ENCODE peak calls at places on chromosome 22, in seven cellular contexts. P, W, A, R, B, U and X are unnamed samples.

GRCh38 chr22:28181332-28181731 is 262.3 kb upstream of the PITPNB start:
- DNase-seq in R (no peak), B (no peak), P (no peak), U (peak), A (no peak), W (no peak), X (no peak)

GRCh38 chr22:27278986-27279385 is 522.6 kb downstream of the MN1 start:
- DNase-seq in W (no peak), B (no peak), R (no peak), U (peak), P (no peak), A (no peak), X (no peak)

GRCh38 chr22:37822079-37822833 is 926 bp upstream of the GALR3 start:
- DNase-seq in R (no peak), A (no peak), U (no peak), P (no peak), B (no peak), W (peak), X (no peak)

GRCh38 chr22:25404923-25405853 is 159.3 kb upstream of the GRK3 start:
- DNase-seq in W (peak), B (peak), A (peak), R (peak), U (peak), P (peak), X (peak)

GRCh38 chr22:42688241-42688913 is 32.3 kb downstream of the A4GALT start:
- DNase-seq in B (no peak), P (no peak), A (no peak), R (no peak), W (peak), U (peak), X (peak)

GRCh38 chr22:50146440-50147228 is 23.9 kb upstream of the PANX2 start:
- DNase-seq in B (no peak), A (no peak), U (peak), P (no peak), W (peak), R (no peak), X (peak)

GRCh38 chr22:19607198-19608113 is 83.2 kb upstream of the CLDN5 start:
- DNase-seq in A (peak), U (no peak), R (peak), W (peak), B (no peak), P (no peak), X (no peak)

GRCh38 chr22:40739723-40740122 is 60.4 kb downstream of the MCHR1 start:
- DNase-seq in U (peak), R (no peak), P (no peak), A (no peak), W (no peak), B (no peak), X (no peak)

GRCh38 chr22:48492371-48493320 is 1335.0 kb downstream of the BRD1 start:
- DNase-seq in P (peak), W (peak), A (no peak), R (peak), U (peak), B (no peak), X (peak)

GRCh38 chr22:50260801-50261614 is 475 bp downstream of the MAPK12 start:
- DNase-seq in W (no peak), U (peak), P (no peak), R (peak), A (no peak), B (no peak), X (peak)

GRCh38 chr22:48957311-48957986 is 870.2 kb downstream of the BRD1 start:
- DNase-seq in A (no peak), R (no peak), U (no peak), B (no peak), W (peak), P (peak), X (no peak)

GRCh38 chr22:45819305-45819704 is 147.7 kb downstream of the ATXN10 start:
- DNase-seq in U (no peak), W (no peak), R (no peak), B (no peak), A (no peak), P (no peak), X (no peak)

GRCh38 chr22:45036154-45036553 is 26.3 kb upstream of the PHF21B start:
- DNase-seq in U (peak), R (no peak), A (no peak), B (no peak), P (no peak), W (no peak), X (no peak)

GRCh38 chr22:29342177-29342576 is 26.7 kb upstream of the RASL10A start:
- DNase-seq in W (no peak), A (no peak), U (no peak), R (no peak), B (no peak), P (no peak), X (no peak)

GRCh38 chr22:42041784-42042183 is 28.8 kb downstream of the NAGA start:
- DNase-seq in R (no peak), P (no peak), W (no peak), U (no peak), A (no peak), B (no peak), X (no peak)

GRCh38 chr22:30245985-30246901 is at the start of gene LIF:
- DNase-seq in A (peak), W (no peak), B (peak), U (peak), P (peak), R (peak), X (peak)

GRCh38 chr22:49300951-49301397 is 526.7 kb downstream of the BRD1 start:
- DNase-seq in P (peak), R (no peak), B (no peak), A (no peak), W (peak), U (no peak), X (no peak)

GRCh38 chr22:41410311-41410751 is 28.6 kb downstream of the TEF start:
- DNase-seq in A (no peak), P (no peak), W (no peak), R (no peak), U (no peak), B (no peak), X (no peak)

GRCh38 chr22:29499852-29500251 is 19.8 kb downstream of the NEFH start:
- DNase-seq in R (no peak), P (no peak), A (no peak), W (no peak), U (no peak), B (no peak), X (no peak)

GRCh38 chr22:24140357-24140756 is 40.9 kb upstream of the SUSD2 start:
- DNase-seq in W (no peak), B (no peak), U (peak), P (no peak), A (no peak), R (no peak), X (no peak)

GRCh38 chr22:46833228-46833627 is 70.8 kb downstream of the TBC1D22A start:
- DNase-seq in W (no peak), A (no peak), B (no peak), P (no peak), U (peak), R (no peak), X (no peak)

GRCh38 chr22:50157976-50158375 is 12.6 kb upstream of the PANX2 start:
- DNase-seq in A (no peak), B (no peak), U (no peak), W (peak), R (no peak), P (no peak), X (no peak)

GRCh38 chr22:27644566-27644965 is 157.0 kb downstream of the MN1 start:
- DNase-seq in U (no peak), W (no peak), B (no peak), A (no peak), P (no peak), R (no peak), X (no peak)

GRCh38 chr22:24216541-24217209 is 28.2 kb downstream of the GGT5 start:
- DNase-seq in W (no peak), U (no peak), P (no peak), B (no peak), R (peak), A (peak), X (no peak)

GRCh38 chr22:49667236-49667635 is 160.4 kb downstream of the BRD1 start:
- DNase-seq in W (no peak), U (no peak), A (peak), B (no peak), R (no peak), P (no peak), X (no peak)

GRCh38 chr22:27985323-27986275 is 66.5 kb upstream of the PITPNB start:
- DNase-seq in U (no peak), B (no peak), P (no peak), R (no peak), A (no peak), W (no peak), X (no peak)

GRCh38 chr22:35552186-35552842 is 11.7 kb downstream of the RASD2 start:
- DNase-seq in U (no peak), B (peak), R (peak), A (peak), P (peak), W (no peak), X (peak)

GRCh38 chr22:20391222-20391621 is 2.7 kb upstream of the ZNF74 start:
- DNase-seq in R (no peak), W (no peak), U (no peak), P (no peak), B (no peak), A (no peak), X (no peak)

GRCh38 chr22:48574776-48575566 is 1252.7 kb downstream of the BRD1 start:
- DNase-seq in W (peak), U (no peak), B (no peak), P (peak), R (peak), A (no peak), X (peak)

GRCh38 chr22:42277988-42278776 is 7.7 kb upstream of the TCF20 start:
- DNase-seq in B (no peak), R (no peak), U (no peak), A (no peak), W (no peak), P (no peak), X (no peak)

GRCh38 chr22:37194750-37195149 is 6.7 kb upstream of the C1QTNF6 start:
- DNase-seq in R (no peak), A (no peak), W (no peak), P (no peak), B (no peak), U (no peak), X (no peak)

GRCh38 chr22:49647346-49648026 is 180.2 kb downstream of the BRD1 start:
- DNase-seq in P (no peak), A (no peak), U (no peak), R (no peak), W (no peak), B (no peak), X (no peak)

GRCh38 chr22:42871146-42872050 is 14.3 kb upstream of the ARFGAP3 start:
- DNase-seq in A (no peak), W (no peak), B (no peak), U (no peak), R (no peak), P (no peak), X (no peak)

GRCh38 chr22:44676441-44677298 is 25.3 kb upstream of the PRR5 start:
- DNase-seq in W (no peak), R (no peak), A (no peak), P (no peak), U (peak), B (no peak), X (no peak)